ENCODE peak calls at places on chromosomes 12 and 14, in nine cellular contexts. P, M, G, K, H, W, Q, L and S are unnamed samples.

GRCh38 chr12:6294156-6294532 is 16.3 kb upstream of the PLEKHG6 start:
- DNase-seq in P (no peak), M (no peak), G (no peak), K (no peak), H (no peak), W (no peak), Q (no peak), L (no peak), S (no peak)

GRCh38 chr14:104400355-104400754 is 179.2 kb upstream of the C14orf180 start:
- DNase-seq in P (no peak), M (no peak), G (no peak), K (no peak), H (no peak), W (no peak), Q (no peak), L (no peak), S (no peak)

GRCh38 chr14:100537701-100538565 is 49.3 kb downstream of the BEGAIN start:
- DNase-seq in P (no peak), M (no peak), G (no peak), K (no peak), H (no peak), W (peak; percentile 11), Q (no peak), L (peak; percentile 33), S (no peak)

GRCh38 chr14:21025374-21026151 is 702 bp upstream of the NDRG2 start:
- DNase-seq in P (no peak), M (no peak), G (no peak), K (no peak), H (no peak), W (peak; percentile 82), Q (no peak), L (peak; percentile 91), S (peak; percentile 93)

GRCh38 chr14:53380508-53381225 is 227.5 kb upstream of the DDHD1 start:
- DNase-seq in P (no peak), M (no peak), G (no peak), K (no peak), H (no peak), W (no peak), Q (no peak), L (no peak), S (no peak)

GRCh38 chr14:63745858-63746425 is 18.1 kb upstream of the SGPP1 start:
- DNase-seq in P (no peak), M (no peak), G (no peak), K (no peak), H (no peak), W (no peak), Q (no peak), L (no peak), S (no peak)

GRCh38 chr12:64669270-64669842 is 59.1 kb downstream of the RASSF3 start:
- DNase-seq in P (no peak), M (no peak), G (no peak), K (peak; percentile 80), H (no peak), W (peak; percentile 55), Q (no peak), L (peak; percentile 68), S (peak; percentile 56)

GRCh38 chr14:83071888-83072501 is 1538.3 kb upstream of the SEL1L start:
- DNase-seq in P (peak; percentile 50), M (peak; percentile 5), G (no peak), K (peak; percentile 12), H (peak; percentile 20), W (no peak), Q (no peak), L (no peak), S (no peak)

GRCh38 chr12:82357845-82358199 is 365 bp downstream of the CCDC59 start:
- DNase-seq in P (no peak), M (no peak), G (peak; percentile 41), K (no peak), H (peak; percentile 19), W (no peak), Q (no peak), L (no peak), S (no peak)

GRCh38 chr14:34069854-34070582 is 119.1 kb upstream of the EGLN3 start:
- DNase-seq in P (no peak), M (no peak), G (no peak), K (no peak), H (no peak), W (no peak), Q (no peak), L (no peak), S (no peak)

GRCh38 chr14:24416932-24417619 is 12.4 kb downstream of the CBLN3 start:
- DNase-seq in P (no peak), M (no peak), G (no peak), K (no peak), H (no peak), W (no peak), Q (no peak), L (no peak), S (no peak)

GRCh38 chr14:69037790-69038448 is 58.8 kb upstream of the ACTN1 start:
- DNase-seq in P (no peak), M (no peak), G (no peak), K (no peak), H (peak; percentile 82), W (no peak), Q (no peak), L (no peak), S (no peak)

GRCh38 chr12:116222358-116222757 is 55.1 kb downstream of the MED13L start:
- DNase-seq in P (peak; percentile 50), M (no peak), G (no peak), K (no peak), H (peak; percentile 61), W (peak; percentile 79), Q (peak; percentile 49), L (no peak), S (peak; percentile 89)

GRCh38 chr12:50003595-50003994 is 21.7 kb downstream of the RACGAP1 start:
- DNase-seq in P (no peak), M (no peak), G (no peak), K (no peak), H (no peak), W (no peak), Q (no peak), L (no peak), S (no peak)

GRCh38 chr12:67386869-67387570 is 117.9 kb downstream of the CAND1 start:
- DNase-seq in P (no peak), M (no peak), G (no peak), K (no peak), H (no peak), W (no peak), Q (no peak), L (no peak), S (no peak)

GRCh38 chr12:119312904-119313303 is 21.6 kb upstream of the CCDC60 start:
- DNase-seq in P (no peak), M (no peak), G (no peak), K (no peak), H (no peak), W (no peak), Q (no peak), L (no peak), S (no peak)